ENCODE peak calls at places on chromosomes 11 and 22, in eight cellular contexts. X is Panc1, V is GM23338, J is HCT116, I is stomach, P is hepatocyte, B is pancreas, O is GM23248. N is an unnamed sample.
A peak's percentile ranks its signal among the peaks of the same experiment; 100 is the strongest.

GRCh38 chr11:104907521-104908185 is 9.4 kb upstream of the CASP12 start:
- DNase-seq in X (no peak), O (peak; percentile 34), B (no peak), I (no peak), P (no peak), J (no peak), V (no peak), N (no peak)

GRCh38 chr11:128195057-128195751 is 392.2 kb downstream of the ETS1 start:
- DNase-seq in B (no peak), V (no peak), X (no peak), I (no peak), O (no peak), J (no peak), P (no peak), N (no peak)

GRCh38 chr11:35144811-35145210 is 5.8 kb downstream of the CD44 start:
- DNase-seq in J (no peak), P (no peak), B (no peak), O (peak; percentile 67), X (no peak), V (no peak), I (no peak), N (no peak)

GRCh38 chr22:31870890-31871289 is 73.4 kb upstream of the YWHAH start:
- DNase-seq in O (peak; percentile 81), J (no peak), I (no peak), X (peak; percentile 22), P (peak; percentile 33), B (no peak), V (no peak), N (no peak)

GRCh38 chr11:128563308-128563707 is 24.1 kb downstream of the ETS1 start:
- DNase-seq in P (no peak), J (no peak), V (no peak), B (no peak), O (no peak), I (no peak), X (no peak), N (no peak)

GRCh38 chr11:12717851-12718291 is 43.6 kb downstream of the TEAD1 start:
- DNase-seq in O (no peak), J (no peak), V (no peak), I (no peak), X (no peak), P (no peak), B (no peak), N (no peak)

GRCh38 chr11:83157755-83158473 is 983 bp downstream of the PCF11 start:
- DNase-seq in I (peak; percentile 50), B (peak; percentile 71), P (peak; percentile 75), V (peak; percentile 62), O (peak; percentile 82), J (no peak), X (peak; percentile 75), N (peak; percentile 50)

GRCh38 chr22:48778308-48779195 is 1049.1 kb downstream of the BRD1 start:
- DNase-seq in I (no peak), J (no peak), X (no peak), P (no peak), V (no peak), O (no peak), B (no peak), N (no peak)

GRCh38 chr11:110096369-110096976 is 3.3 kb downstream of the ZC3H12C start:
- DNase-seq in P (no peak), J (no peak), B (no peak), V (no peak), O (no peak), I (no peak), X (no peak), N (peak; percentile 64)

GRCh38 chr11:69041516-69041915 is 7.2 kb upstream of the TPCN2 start:
- DNase-seq in O (no peak), V (no peak), B (no peak), P (no peak), I (no peak), J (no peak), X (no peak), N (no peak)

GRCh38 chr22:33314316-33314715 is 256.1 kb upstream of the SYN3 start:
- DNase-seq in J (no peak), P (no peak), O (no peak), V (no peak), I (no peak), B (no peak), X (no peak), N (no peak)

GRCh38 chr11:12798609-12799011 is 124.4 kb downstream of the TEAD1 start:
- DNase-seq in I (no peak), J (no peak), P (no peak), B (no peak), X (no peak), V (no peak), O (no peak), N (no peak)

GRCh38 chr22:20531404-20532181 is 24.2 kb downstream of the MED15 start:
- DNase-seq in I (peak; percentile 62), B (no peak), O (peak; percentile 96), V (peak; percentile 68), X (no peak), P (peak; percentile 72), J (peak; percentile 79), N (peak; percentile 84)

GRCh38 chr11:59610289-59610688 is 5.3 kb downstream of the OSBP start:
- DNase-seq in J (no peak), I (no peak), B (no peak), O (no peak), P (no peak), X (no peak), V (no peak), N (no peak)

GRCh38 chr11:85875505-85875904 is 20.3 kb downstream of the CCDC83 start:
- DNase-seq in I (no peak), B (no peak), V (no peak), X (peak; percentile 65), O (peak; percentile 84), P (no peak), J (no peak), N (no peak)

GRCh38 chr11:73249858-73250773 is 22.0 kb upstream of the P2RY6 start:
- DNase-seq in B (no peak), V (no peak), J (no peak), X (no peak), I (no peak), P (no peak), O (no peak), N (peak; percentile 48)

GRCh38 chr11:73384871-73385692 is 8.9 kb downstream of the RELT start:
- DNase-seq in O (no peak), I (peak; percentile 49), V (no peak), J (no peak), P (no peak), X (no peak), B (no peak), N (no peak)

GRCh38 chr11:8768625-8769333 is 86.2 kb downstream of the RPL27A start:
- DNase-seq in O (peak; percentile 87), X (peak; percentile 50), P (peak; percentile 59), V (no peak), B (no peak), I (peak; percentile 55), J (peak; percentile 72), N (peak; percentile 72)

GRCh38 chr11:73453562-73453961 is 77.4 kb downstream of the RELT start:
- DNase-seq in I (no peak), X (no peak), B (no peak), P (no peak), J (no peak), O (peak; percentile 29), V (no peak), N (no peak)

GRCh38 chr11:3139481-3140290 is 25.4 kb downstream of the OSBPL5 start:
- DNase-seq in J (no peak), B (no peak), X (no peak), P (no peak), I (no peak), O (no peak), V (no peak), N (no peak)
- H3K4me1 ChIP-seq in J (peaks cover 2% of the 10 kb centered on the region), B (no peaks in the 10 kb centered on the region), X (no peaks in the 10 kb centered on the region), P (no peaks in the 10 kb centered on the region), I (peaks cover 46% of the 10 kb centered on the region), O (no peaks in the 10 kb centered on the region), V (no peaks in the 10 kb centered on the region), N (no peaks in the 10 kb centered on the region)

GRCh38 chr11:61406991-61407728 is 14.8 kb downstream of the TMEM216 start:
- DNase-seq in O (no peak), P (no peak), V (no peak), J (no peak), I (no peak), B (no peak), X (no peak), N (no peak)
- H3K36me3 ChIP-seq in O (peaks cover 78% of the 10 kb centered on the region), P (no peaks in the 10 kb centered on the region), V (peaks cover 79% of the 10 kb centered on the region), J (peaks cover 61% of the 10 kb centered on the region), I (peaks cover 100% of the 10 kb centered on the region), B (peaks cover 24% of the 10 kb centered on the region), X (peaks cover 46% of the 10 kb centered on the region), N (peaks cover 92% of the 10 kb centered on the region)

GRCh38 chr22:27574651-27575050 is 226.9 kb downstream of the MN1 start:
- DNase-seq in I (no peak), P (no peak), J (no peak), X (no peak), B (no peak), V (no peak), O (no peak), N (no peak)

GRCh38 chr22:27573992-27574391 is 227.6 kb downstream of the MN1 start:
- DNase-seq in X (no peak), B (no peak), O (peak; percentile 26), P (no peak), V (no peak), J (no peak), I (no peak), N (no peak)

GRCh38 chr22:27576815-27577564 is 224.6 kb downstream of the MN1 start:
- DNase-seq in X (no peak), I (no peak), V (peak; percentile 32), B (no peak), P (peak; percentile 64), O (no peak), J (no peak), N (no peak)

GRCh38 chr22:27576413-27576812 is 225.1 kb downstream of the MN1 start:
- DNase-seq in O (no peak), X (no peak), J (no peak), P (no peak), I (no peak), B (no peak), V (no peak), N (no peak)

DNA sequence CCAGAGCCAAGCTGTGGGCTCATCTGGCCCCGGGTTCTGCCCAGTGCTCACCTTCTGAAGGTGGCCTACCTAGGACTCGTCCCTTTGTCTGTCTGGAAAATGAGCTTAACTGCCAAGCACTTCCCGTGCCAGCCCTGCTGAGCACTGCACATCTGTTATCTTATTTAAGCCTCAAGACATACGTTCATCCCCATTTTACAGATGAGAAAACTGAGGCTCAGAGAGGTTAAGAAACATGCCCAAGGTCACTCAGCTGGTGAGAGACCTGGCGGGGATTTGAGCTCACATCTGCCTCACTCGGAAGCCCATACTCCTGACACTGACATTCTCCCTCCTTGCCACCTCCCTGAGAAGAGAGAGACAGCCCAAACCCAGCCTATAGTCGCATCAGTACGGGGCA is 226.2 kb downstream of the MN1 start:
- DNase-seq in V (no peak), X (no peak), B (no peak), P (no peak), O (no peak), I (no peak), J (no peak), N (no peak)
- H3K27ac ChIP-seq in V (no peak overlapping the region), X (no peak overlapping the region), B (no peak overlapping the region), P (no peak overlapping the region), O (no peak overlapping the region), I (no peak overlapping the region), J (no peak overlapping the region), N (no peak overlapping the region)

DNA sequence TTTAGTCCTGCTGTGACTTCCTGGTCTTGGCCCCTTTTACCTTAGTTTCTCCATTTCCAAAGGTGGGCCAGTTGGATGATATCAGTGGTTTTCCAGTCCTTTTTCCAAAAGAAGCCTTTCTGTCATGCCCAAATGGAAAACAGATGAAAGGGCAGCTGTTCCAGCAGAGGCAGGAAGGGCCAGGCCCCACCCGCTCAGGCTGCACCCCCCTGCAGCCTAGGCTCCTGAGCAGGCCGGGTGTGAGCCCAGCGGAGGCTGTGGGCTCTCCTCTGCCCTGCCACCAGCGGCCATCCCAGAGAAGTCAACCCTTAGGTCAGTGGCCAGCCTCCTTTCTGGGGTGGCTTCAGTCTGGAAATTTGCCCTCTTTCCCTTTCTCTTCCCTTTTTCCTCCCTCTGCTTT is 32.7 kb upstream of the SUSD2 start:
- DNase-seq in J (no peak), P (no peak), I (no peak), X (no peak), V (no peak), O (no peak), B (no peak), N (no peak)
- H3K4me1 ChIP-seq in J (peaks cover 21% of the 10 kb centered on the region), P (peaks cover 51% of the 10 kb centered on the region), I (peaks cover 76% of the 10 kb centered on the region), X (peaks cover 16% of the 10 kb centered on the region), V (peaks cover 24% of the 10 kb centered on the region), O (peaks cover 26% of the 10 kb centered on the region), B (peaks cover 38% of the 10 kb centered on the region), N (peaks cover 51% of the 10 kb centered on the region)

N was measured in thyroid gland.